ENCODE peak calls at places on chromosomes 1 and 21, in four cellular contexts. P is left lung, M is NT2/D1, S is adipocyte. T is an unnamed sample.

GRCh38 chr1:177983824-177984528 is 14.1 kb upstream of the SEC16B start:
- DNase-seq in P (peak; percentile 45), M (no peak), S (peak; percentile 93), T (no peak)

GRCh38 chr21:35226960-35227741 is 178.0 kb upstream of the RUNX1 start:
- DNase-seq in S (no peak), M (no peak), P (no peak), T (peak; percentile 29)

GRCh38 chr1:47758341-47759237 is 238.6 kb downstream of the TRABD2B start:
- DNase-seq in P (no peak), M (no peak), S (no peak), T (no peak)

GRCh38 chr1:163273766-163274441 is 47.9 kb upstream of the NUF2 start:
- DNase-seq in P (no peak), M (no peak), S (peak; percentile 27), T (no peak)

GRCh38 chr1:155006601-155007101 is 4.0 kb downstream of the ZBTB7B start:
- DNase-seq in P (no peak), S (peak; percentile 31), M (no peak), T (no peak)

GRCh38 chr1:198776602-198777029 is 137.8 kb downstream of the PTPRC start:
- DNase-seq in P (peak; percentile 76), M (no peak), S (peak; percentile 71), T (no peak)

GRCh38 chr21:44789880-44790279 is 11.7 kb downstream of the UBE2G2 start:
- DNase-seq in S (peak; percentile 17), M (no peak), P (no peak), T (no peak)

GRCh38 chr1:86965012-86965826 is 50.8 kb downstream of the HS2ST1 start:
- DNase-seq in M (peak; percentile 8), S (peak; percentile 79), P (no peak), T (no peak)

GRCh38 chr1:51342591-51343206 is 12.3 kb upstream of the TTC39A start:
- DNase-seq in P (no peak), M (no peak), S (no peak), T (no peak)

GRCh38 chr1:31725777-31726535 is 22.1 kb upstream of the COL16A1 start:
- DNase-seq in S (no peak), P (no peak), M (no peak), T (no peak)

GRCh38 chr21:38380391-38381137 is 117.7 kb downstream of the ERG start:
- DNase-seq in S (peak; percentile 51), P (no peak), M (no peak), T (no peak)

GRCh38 chr1:116328671-116329070 is 44.4 kb upstream of the ATP1A1 start:
- DNase-seq in M (no peak), S (no peak), P (no peak), T (no peak)

GRCh38 chr1:206575894-206576737 is 36.1 kb downstream of the EIF2D start:
- DNase-seq in S (no peak), P (no peak), M (no peak), T (no peak)

GRCh38 chr1:20486457-20487235 is 636 bp upstream of the CAMK2N1 start:
- DNase-seq in M (no peak), P (peak; percentile 44), S (peak; percentile 86), T (no peak)

GRCh38 chr1:20834780-20835179 is 47.7 kb upstream of the HP1BP3 start:
- DNase-seq in P (no peak), S (peak; percentile 16), M (no peak), T (no peak)

GRCh38 chr1:241518447-241519307 is 878 bp downstream of the FH start:
- DNase-seq in M (peak; percentile 13), S (peak; percentile 66), P (peak; percentile 42), T (no peak)

DNA sequence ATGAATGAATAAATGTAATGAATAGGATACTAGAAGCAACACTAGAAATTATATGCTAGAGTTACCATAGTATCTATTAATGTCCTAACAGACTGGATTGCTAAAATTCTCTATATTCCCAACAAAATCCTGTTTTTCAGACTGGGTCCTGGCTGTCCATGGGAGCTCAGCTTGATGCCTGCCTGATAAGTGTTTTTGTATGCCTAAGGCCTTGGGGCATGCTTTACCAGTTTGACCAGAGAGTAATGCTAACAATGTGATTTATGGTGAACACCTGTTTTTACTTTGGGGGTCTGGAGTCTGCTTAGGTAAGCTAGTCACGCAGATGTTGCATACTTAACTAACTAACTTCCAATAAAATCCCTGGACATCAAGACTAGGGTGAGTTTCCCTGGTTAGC is 318.8 kb upstream of the DEPDC1 start:
- DNase-seq in P (no peak), S (no peak), M (no peak), T (no peak)
- H3K9me3 ChIP-seq in P (no peaks in the 10 kb centered on the region), S (no peaks in the 10 kb centered on the region), M (no peaks in the 10 kb centered on the region), T (peaks cover 3% of the 10 kb centered on the region)

DNA sequence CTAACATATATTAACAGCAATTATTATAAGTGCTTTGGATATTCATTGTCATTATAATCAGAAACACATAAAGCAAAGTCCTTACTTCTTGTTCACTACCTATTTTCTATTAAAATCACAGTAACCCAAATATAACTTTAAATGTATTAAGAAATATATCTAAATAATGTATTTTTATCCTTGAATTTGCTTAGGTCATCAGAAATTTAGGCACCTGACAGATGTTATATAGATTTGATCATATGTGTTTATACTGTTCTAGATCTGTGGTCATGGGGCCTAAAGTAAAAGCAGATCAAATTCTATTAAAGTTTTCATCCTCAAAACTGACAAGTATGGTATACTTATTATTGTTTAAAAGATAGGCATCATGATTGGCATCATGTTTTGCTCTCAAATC is 9.2 kb upstream of the OR1C1 start:
- DNase-seq in M (no peak), S (no peak), P (no peak), T (no peak)
- H3K9me3 ChIP-seq in M (no peaks in the 10 kb centered on the region), S (no peaks in the 10 kb centered on the region), P (no peaks in the 10 kb centered on the region), T (no peaks in the 10 kb centered on the region)

GRCh38 chr1:73765551-73766233 is 432.3 kb downstream of the LRRIQ3 start:
- DNase-seq in S (no peak), M (no peak), P (no peak), T (no peak)

GRCh38 chr1:73771396-73771795 is 426.6 kb downstream of the LRRIQ3 start:
- DNase-seq in P (no peak), M (no peak), S (no peak), T (no peak)

GRCh38 chr1:73770109-73770905 is 427.7 kb downstream of the LRRIQ3 start:
- DNase-seq in P (no peak), M (no peak), S (no peak), T (no peak)
- H3K9me3 ChIP-seq in P (no peaks in the 10 kb centered on the region), M (no peaks in the 10 kb centered on the region), S (no peaks in the 10 kb centered on the region), T (no peaks in the 10 kb centered on the region)

GRCh38 chr21:10463156-10463555 is 58.2 kb upstream of the TPTE start:
- DNase-seq in S (no peak), P (no peak), M (no peak), T (no peak)
- H3K9me3 ChIP-seq in S (peaks cover 16% of the 10 kb centered on the region), P (no peaks in the 10 kb centered on the region), M (no peaks in the 10 kb centered on the region), T (no peaks in the 10 kb centered on the region)

GRCh38 chr21:46568562-46568961 is 36.3 kb downstream of the S100B start:
- DNase-seq in M (no peak), P (no peak), S (no peak), T (no peak)
- H3K9me3 ChIP-seq in M (peaks cover 5% of the 10 kb centered on the region), P (no peaks in the 10 kb centered on the region), S (peaks cover 11% of the 10 kb centered on the region), T (no peaks in the 10 kb centered on the region)

GRCh38 chr21:9737871-9738520 is 783.4 kb upstream of the TPTE start:
- DNase-seq in P (no peak), S (no peak), M (no peak), T (no peak)
- H3K9me3 ChIP-seq in P (peaks cover 5% of the 10 kb centered on the region), S (peaks cover 6% of the 10 kb centered on the region), M (peaks cover 28% of the 10 kb centered on the region), T (no peaks in the 10 kb centered on the region)

GRCh38 chr1:98962156-98962555 is 42.5 kb downstream of the PLPPR5 start:
- DNase-seq in M (no peak), P (no peak), S (peak; percentile 65), T (no peak)
- H3K9me3 ChIP-seq in M (no peaks in the 10 kb centered on the region), P (no peaks in the 10 kb centered on the region), S (no peaks in the 10 kb centered on the region), T (no peaks in the 10 kb centered on the region)

GRCh38 chr1:195450794-195451193 is 1157.4 kb downstream of the KCNT2 start:
- DNase-seq in S (no peak), P (no peak), M (no peak), T (no peak)
- H3K9me3 ChIP-seq in S (peaks cover 19% of the 10 kb centered on the region), P (no peaks in the 10 kb centered on the region), M (no peaks in the 10 kb centered on the region), T (no peaks in the 10 kb centered on the region)